ENCODE peak calls at places on chromosomes 7 and 10, in five cellular contexts. One of them, this sample, is unnamed.
A peak's percentile ranks its signal among the peaks of the same experiment; 100 is the strongest.

GRCh38 chr10:58385784-58386112 is 538 bp downstream of the TFAM start:
- DNase-seq in RCC 7860: no peak
- DNase-seq in ACHN: peak; percentile 59
- DNase-seq in stimulated activated CD8-positive, alpha-beta memory T cell treated with anti-CD3 and anti-CD28 coated beads, Interleukin-15, amount 100 ng/mL, for 1 hour: no peak
- DNase-seq in EL: peak; percentile 62
- DNase-seq in this sample: no peak

GRCh38 chr7:45891462-45892402 is 3.4 kb downstream of the IGFBP1 start:
- DNase-seq in RCC 7860: no peak
- DNase-seq in ACHN: no peak
- DNase-seq in stimulated activated CD8-positive, alpha-beta memory T cell treated with anti-CD3 and anti-CD28 coated beads, Interleukin-15, amount 100 ng/mL, for 1 hour: no peak
- DNase-seq in EL: no peak
- DNase-seq in this sample: no peak

GRCh38 chr10:112374724-112375541 is 1.0 kb downstream of the ACSL5 start:
- DNase-seq in RCC 7860: peak; percentile 41
- DNase-seq in ACHN: peak; percentile 12
- DNase-seq in stimulated activated CD8-positive, alpha-beta memory T cell treated with anti-CD3 and anti-CD28 coated beads, Interleukin-15, amount 100 ng/mL, for 1 hour: no peak
- DNase-seq in EL: peak; percentile 41
- DNase-seq in this sample: peak; percentile 7

GRCh38 chr7:32033006-32033405 is 37.2 kb downstream of the PDE1C start:
- DNase-seq in RCC 7860: no peak
- DNase-seq in ACHN: no peak
- DNase-seq in stimulated activated CD8-positive, alpha-beta memory T cell treated with anti-CD3 and anti-CD28 coated beads, Interleukin-15, amount 100 ng/mL, for 1 hour: no peak
- DNase-seq in EL: peak; percentile 46
- DNase-seq in this sample: no peak

GRCh38 chr7:35971133-35971995 is 170.5 kb downstream of the SEPTIN7 start:
- DNase-seq in RCC 7860: no peak
- DNase-seq in ACHN: peak; percentile 46
- DNase-seq in stimulated activated CD8-positive, alpha-beta memory T cell treated with anti-CD3 and anti-CD28 coated beads, Interleukin-15, amount 100 ng/mL, for 1 hour: no peak
- DNase-seq in EL: no peak
- DNase-seq in this sample: no peak

GRCh38 chr10:73398024-73398423 is 15.8 kb downstream of the ANXA7 start:
- DNase-seq in RCC 7860: no peak
- DNase-seq in ACHN: peak; percentile 11
- DNase-seq in stimulated activated CD8-positive, alpha-beta memory T cell treated with anti-CD3 and anti-CD28 coated beads, Interleukin-15, amount 100 ng/mL, for 1 hour: no peak
- DNase-seq in EL: no peak
- DNase-seq in this sample: no peak

GRCh38 chr7:133528796-133529195 is 275.9 kb downstream of the EXOC4 start:
- DNase-seq in RCC 7860: no peak
- DNase-seq in ACHN: no peak
- DNase-seq in stimulated activated CD8-positive, alpha-beta memory T cell treated with anti-CD3 and anti-CD28 coated beads, Interleukin-15, amount 100 ng/mL, for 1 hour: no peak
- DNase-seq in EL: no peak
- DNase-seq in this sample: no peak

GRCh38 chr7:82677493-82677892 is 233.9 kb upstream of the CACNA2D1 start:
- DNase-seq in RCC 7860: no peak
- DNase-seq in ACHN: no peak
- DNase-seq in stimulated activated CD8-positive, alpha-beta memory T cell treated with anti-CD3 and anti-CD28 coated beads, Interleukin-15, amount 100 ng/mL, for 1 hour: peak; percentile 1
- DNase-seq in EL: peak; percentile 48
- DNase-seq in this sample: no peak

GRCh38 chr10:97037365-97038361 is 148.1 kb downstream of the SLIT1 start:
- DNase-seq in RCC 7860: peak; percentile 65
- DNase-seq in ACHN: peak; percentile 91
- DNase-seq in stimulated activated CD8-positive, alpha-beta memory T cell treated with anti-CD3 and anti-CD28 coated beads, Interleukin-15, amount 100 ng/mL, for 1 hour: peak; percentile 43
- DNase-seq in EL: peak; percentile 89
- DNase-seq in this sample: peak; percentile 31

This sample was measured in kidney glomerular epithelial cell.